ENCODE peak calls at places on chromosome 9, in six cellular contexts. E, R, L, Y, D and B are unnamed samples.

GRCh38 chr9:31394040-31394473 is 990.4 kb upstream of the ACO1 start:
- DNase-seq in L (no peak), Y (no peak), E (no peak), R (no peak), D (no peak), B (no peak)

GRCh38 chr9:10562581-10563343 is 50.0 kb downstream of the PTPRD start:
- DNase-seq in Y (no peak), E (no peak), D (peak; percentile 10), L (no peak), R (no peak), B (no peak)

GRCh38 chr9:107276966-107277710 is 5.9 kb upstream of the RAD23B start:
- DNase-seq in R (no peak), Y (no peak), D (no peak), E (no peak), L (no peak), B (no peak)

GRCh38 chr9:135516132-135516860 is 4.9 kb upstream of the LCN1 start:
- DNase-seq in Y (no peak), R (no peak), D (no peak), E (peak; percentile 5), L (no peak), B (peak; percentile 49)

GRCh38 chr9:124786881-124787573 is 10.1 kb downstream of the OLFML2A start:
- DNase-seq in R (no peak), Y (peak; percentile 47), E (peak; percentile 6), D (no peak), L (peak; percentile 55), B (peak; percentile 55)

GRCh38 chr9:76516871-76517270 is 57.9 kb downstream of the GCNT1 start:
- DNase-seq in R (no peak), E (no peak), D (no peak), L (no peak), Y (no peak), B (no peak)

GRCh38 chr9:115306860-115307259 is 188.9 kb upstream of the TNC start:
- DNase-seq in L (no peak), E (no peak), Y (no peak), R (no peak), D (no peak), B (no peak)

GRCh38 chr9:116327702-116328440 is 174.3 kb downstream of the PAPPA start:
- DNase-seq in D (no peak), R (no peak), L (no peak), E (no peak), Y (no peak), B (no peak)

GRCh38 chr9:33227741-33228140 is 12.2 kb upstream of the SPINK4 start:
- DNase-seq in R (no peak), L (no peak), Y (no peak), D (peak; percentile 44), E (no peak), B (no peak)

GRCh38 chr9:70935856-70936255 is 185.6 kb downstream of the TRPM3 start:
- DNase-seq in R (no peak), L (no peak), E (no peak), D (no peak), Y (no peak), B (no peak)

GRCh38 chr9:94623253-94623652 is 16.1 kb downstream of the FBP1 start:
- DNase-seq in R (no peak), D (peak; percentile 77), Y (peak; percentile 62), E (peak; percentile 41), L (no peak), B (no peak)

GRCh38 chr9:134641173-134641985 is at the start of gene COL5A1:
- DNase-seq in D (peak; percentile 93), L (peak; percentile 91), E (peak; percentile 81), R (peak; percentile 82), Y (peak; percentile 77), B (peak; percentile 95)

GRCh38 chr9:32603914-32604852 is 31.2 kb upstream of the NDUFB6 start:
- DNase-seq in E (no peak), L (no peak), R (no peak), Y (no peak), D (no peak), B (no peak)

GRCh38 chr9:99368341-99369326 is 146.6 kb downstream of the SEC61B start:
- DNase-seq in E (peak; percentile 25), L (peak; percentile 72), Y (no peak), D (peak; percentile 38), R (peak; percentile 39), B (no peak)

GRCh38 chr9:136700959-136701664 is 11.3 kb upstream of the DIPK1B start:
- DNase-seq in Y (no peak), D (no peak), L (no peak), E (no peak), R (no peak), B (no peak)

GRCh38 chr9:20351715-20352114 is 270.6 kb downstream of the MLLT3 start:
- DNase-seq in Y (no peak), R (no peak), L (no peak), E (no peak), D (no peak), B (no peak)

GRCh38 chr9:73050062-73050814 is 97.4 kb upstream of the ALDH1A1 start:
- DNase-seq in R (no peak), D (peak; percentile 34), L (no peak), Y (no peak), E (no peak), B (no peak)
- TF ChIP-seq CTCF in R (no peak), D (peak; percentile 25), L (no peak), Y (no peak), E (no peak), B (no peak)

DNA sequence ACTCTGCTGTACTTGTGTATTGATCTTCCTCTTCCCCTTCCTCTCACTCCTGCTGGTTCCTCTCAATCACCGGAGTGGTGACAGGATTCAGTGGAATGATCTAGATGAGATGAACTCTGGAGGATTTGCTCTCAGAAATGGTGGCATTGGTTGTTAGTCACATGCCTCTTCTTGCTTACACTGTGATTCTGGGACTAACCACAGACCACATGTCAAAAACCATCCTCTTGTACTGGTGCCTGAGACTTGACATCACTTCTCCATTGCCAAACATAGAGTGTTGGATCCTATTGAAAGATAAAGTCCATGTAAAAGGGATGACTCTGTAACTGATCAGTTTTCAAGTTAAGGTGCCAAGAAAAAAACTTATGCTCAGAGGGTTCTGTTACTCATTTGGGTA is 506.5 kb downstream of the DMAC1 start:
- DNase-seq in Y (no peak), L (no peak), D (no peak), E (no peak), R (no peak), B (no peak)
- H3K4me3 ChIP-seq in Y (no peak overlapping the region), L (no peak overlapping the region), D (no peak overlapping the region), E (no peak overlapping the region), R (no peak overlapping the region), B (no peak overlapping the region)

DNA sequence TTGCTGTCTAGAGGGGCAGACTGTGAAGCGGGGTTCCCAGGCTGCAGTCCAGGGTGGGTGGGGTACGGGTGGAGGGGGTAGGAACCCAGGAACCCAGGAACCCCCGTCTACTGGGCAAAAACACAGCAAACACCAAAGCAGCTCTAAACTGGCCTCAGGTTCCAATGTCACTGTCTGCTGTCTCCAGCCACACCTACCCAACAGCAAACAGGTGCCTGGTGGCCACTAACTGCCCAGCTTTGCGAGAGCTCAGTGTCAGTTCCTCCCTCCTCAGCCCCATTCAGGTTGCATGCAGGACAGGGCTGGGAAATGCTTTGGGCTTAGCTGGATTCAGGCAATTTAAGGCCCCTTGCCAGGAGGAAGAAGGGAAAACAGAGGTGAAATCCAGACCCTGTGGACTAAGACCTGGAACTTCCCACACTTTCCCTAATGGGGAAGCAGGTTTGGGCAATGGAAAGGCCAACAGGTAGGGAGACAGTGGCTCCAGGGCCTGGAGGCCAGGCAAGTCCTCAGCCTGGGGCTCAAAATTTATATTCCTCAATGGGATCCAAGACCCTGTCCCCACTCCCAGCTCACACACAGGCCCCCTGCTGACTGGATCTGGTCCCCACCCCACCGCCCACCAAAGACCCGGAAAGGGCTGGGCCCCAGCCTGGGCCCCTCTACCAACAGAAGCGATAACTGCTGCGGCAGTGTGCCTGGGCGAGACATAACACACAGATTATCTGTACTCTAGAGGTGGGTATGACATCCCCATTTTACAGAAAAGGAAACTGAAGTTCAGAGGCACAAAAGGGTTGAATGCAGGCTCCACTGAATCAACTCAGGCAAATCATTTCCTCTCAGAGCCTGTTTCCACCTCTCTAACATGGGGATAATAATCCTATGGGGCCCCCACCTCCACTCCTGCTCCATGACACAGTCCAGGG is 3.6 kb downstream of the EEIG1 start:
- DNase-seq in E (no peak), L (no peak), D (no peak), Y (no peak), R (no peak), B (no peak)
- H3K27ac ChIP-seq in E (peak overlapping the region; percentile 81), L (peak overlapping the region; percentile 87), D (peak overlapping the region; percentile 88), Y (peak overlapping the region; percentile 99), R (peak overlapping the region; percentile 83), B (peak overlapping the region; percentile 71)

GRCh38 chr9:109904666-109905065 is 124.7 kb downstream of the PALM2AKAP2 start:
- DNase-seq in D (no peak), E (no peak), L (no peak), R (no peak), Y (no peak), B (no peak)

GRCh38 chr9:109906766-109907382 is 126.9 kb downstream of the PALM2AKAP2 start:
- DNase-seq in L (no peak), R (no peak), E (no peak), D (no peak), Y (no peak), B (no peak)

GRCh38 chr9:109903515-109904138 is 123.6 kb downstream of the PALM2AKAP2 start:
- DNase-seq in D (peak; percentile 81), Y (no peak), E (peak; percentile 46), L (no peak), R (peak; percentile 81), B (no peak)

GRCh38 chr9:109907400-109907799 is 127.4 kb downstream of the PALM2AKAP2 start:
- DNase-seq in E (no peak), Y (no peak), R (no peak), L (peak; percentile 68), D (no peak), B (no peak)

DNA sequence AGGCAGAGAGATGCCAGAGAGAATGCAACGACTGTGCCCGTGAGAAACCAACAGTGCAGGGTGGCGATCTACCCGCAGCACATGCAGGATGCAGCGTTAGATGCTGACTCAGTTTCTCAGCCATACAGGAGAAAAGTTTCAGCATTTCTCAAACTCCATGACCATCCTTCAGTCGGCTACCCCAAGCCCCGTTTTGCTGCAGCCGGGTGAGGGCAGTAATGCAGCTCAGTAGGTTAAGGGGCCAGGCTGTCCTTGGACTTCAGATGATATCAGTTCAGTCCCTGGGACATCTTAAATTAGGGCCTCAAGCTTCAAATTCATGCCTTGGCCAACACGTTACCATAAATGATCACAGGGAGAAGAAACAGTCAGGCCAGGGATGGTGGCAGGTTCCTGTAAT is 125.5 kb downstream of the PALM2AKAP2 start:
- DNase-seq in R (no peak), L (no peak), Y (no peak), D (no peak), E (no peak), B (no peak)
- TF ChIP-seq CTCF in R (no peak), L (no peak), Y (no peak), D (no peak), E (no peak), B (no peak)